ENCODE peak calls at places on chromosomes 4 and X, in nine cellular contexts. O is breast epithelium, W is esophagus squamous epithelium, D is transverse colon, G is uterus, N is A549, F is endothelial cell of umbilical vein, U is adrenal gland, Y is prostate gland. E is an unnamed sample.

GRCh38 chrX:14903891-14904290 is 30.7 kb downstream of the MOSPD2 start:
- DNase-seq in O (no peak), W (no peak), D (no peak), G (no peak), N (no peak), F (no peak), U (no peak), Y (no peak), E (no peak)

GRCh38 chr4:185734214-185734613 is 77.8 kb downstream of the SORBS2 start:
- DNase-seq in O (no peak), W (no peak), D (no peak), G (no peak), N (no peak), F (no peak), U (no peak), Y (no peak), E (no peak)

GRCh38 chr4:20658456-20658855 is 41.8 kb upstream of the PACRGL start:
- DNase-seq in O (no peak), W (no peak), D (no peak), G (no peak), N (no peak), F (no peak), U (no peak), Y (no peak), E (no peak)

GRCh38 chr4:150078996-150079581 is 844 bp downstream of the DCLK2 start:
- DNase-seq in O (no peak), W (no peak), D (peak), G (peak), N (peak), F (no peak), U (peak), Y (peak), E (peak)

GRCh38 chr4:169968999-169969398 is 57.2 kb downstream of the MFAP3L start:
- DNase-seq in O (no peak), W (no peak), D (no peak), G (no peak), N (peak), F (no peak), U (no peak), Y (no peak), E (no peak)

GRCh38 chr4:144578681-144579080 is 67.3 kb upstream of the HHIP start:
- DNase-seq in O (no peak), W (no peak), D (no peak), G (no peak), N (no peak), F (no peak), U (no peak), Y (no peak), E (no peak)

GRCh38 chr4:117771647-117772337 is 262.5 kb upstream of the NDST3 start:
- DNase-seq in O (no peak), W (no peak), D (no peak), G (no peak), N (no peak), F (no peak), U (no peak), Y (no peak), E (no peak)

GRCh38 chrX:21158678-21159077 is 215.5 kb upstream of the CNKSR2 start:
- DNase-seq in O (no peak), W (no peak), D (no peak), G (no peak), N (no peak), F (no peak), U (no peak), Y (no peak), E (no peak)

GRCh38 chr4:41990383-41991111 is at the start of gene SLC30A9:
- DNase-seq in O (peak), W (peak), D (peak), G (peak), N (peak), F (peak), U (peak), Y (peak), E (peak)

GRCh38 chr4:151694819-151695730 is 65.7 kb downstream of the GATB start:
- DNase-seq in O (no peak), W (no peak), D (no peak), G (no peak), N (no peak), F (no peak), U (no peak), Y (no peak), E (no peak)

GRCh38 chr4:158710814-158711213 is 12.4 kb downstream of the PPID start:
- DNase-seq in O (no peak), W (no peak), D (no peak), G (no peak), N (no peak), F (peak), U (no peak), Y (no peak), E (no peak)

GRCh38 chr4:1215347-1216075 is 33.4 kb downstream of the CTBP1 start:
- DNase-seq in O (no peak), W (no peak), D (peak), G (peak), N (no peak), F (no peak), U (no peak), Y (no peak), E (peak)

GRCh38 chr4:112975567-112976355 is 73.7 kb upstream of the ANK2 start:
- DNase-seq in O (no peak), W (no peak), D (no peak), G (no peak), N (no peak), F (no peak), U (no peak), Y (no peak), E (no peak)

GRCh38 chr4:95596676-95597075 is 47.9 kb upstream of the UNC5C start:
- DNase-seq in O (no peak), W (no peak), D (no peak), G (no peak), N (no peak), F (no peak), U (no peak), Y (no peak), E (no peak)

GRCh38 chr4:15238720-15239119 is 189.1 kb upstream of the C1QTNF7 start:
- DNase-seq in O (no peak), W (no peak), D (no peak), G (no peak), N (peak), F (peak), U (no peak), Y (no peak), E (peak)

GRCh38 chr4:41102360-41103092 is 111.8 kb downstream of the APBB2 start:
- DNase-seq in O (no peak), W (no peak), D (no peak), G (no peak), N (no peak), F (no peak), U (no peak), Y (no peak), E (no peak)

GRCh38 chrX:13126785-13127184 is 82.4 kb upstream of the FAM9C start:
- DNase-seq in O (no peak), W (no peak), D (no peak), G (no peak), N (no peak), F (no peak), U (no peak), Y (no peak), E (no peak)

GRCh38 chr4:125368684-125369083 is 53.9 kb downstream of the FAT4 start:
- DNase-seq in O (no peak), W (no peak), D (no peak), G (no peak), N (no peak), F (peak), U (no peak), Y (no peak), E (no peak)

GRCh38 chr4:183424109-183424751 is 20.2 kb upstream of the CDKN2AIP start:
- DNase-seq in O (no peak), W (no peak), D (peak), G (no peak), N (no peak), F (no peak), U (no peak), Y (no peak), E (no peak)

GRCh38 chrX:96455078-96455477 is 229.6 kb upstream of the DIAPH2 start:
- DNase-seq in O (no peak), W (no peak), D (no peak), G (no peak), N (no peak), F (no peak), U (no peak), Y (no peak), E (no peak)

DNA sequence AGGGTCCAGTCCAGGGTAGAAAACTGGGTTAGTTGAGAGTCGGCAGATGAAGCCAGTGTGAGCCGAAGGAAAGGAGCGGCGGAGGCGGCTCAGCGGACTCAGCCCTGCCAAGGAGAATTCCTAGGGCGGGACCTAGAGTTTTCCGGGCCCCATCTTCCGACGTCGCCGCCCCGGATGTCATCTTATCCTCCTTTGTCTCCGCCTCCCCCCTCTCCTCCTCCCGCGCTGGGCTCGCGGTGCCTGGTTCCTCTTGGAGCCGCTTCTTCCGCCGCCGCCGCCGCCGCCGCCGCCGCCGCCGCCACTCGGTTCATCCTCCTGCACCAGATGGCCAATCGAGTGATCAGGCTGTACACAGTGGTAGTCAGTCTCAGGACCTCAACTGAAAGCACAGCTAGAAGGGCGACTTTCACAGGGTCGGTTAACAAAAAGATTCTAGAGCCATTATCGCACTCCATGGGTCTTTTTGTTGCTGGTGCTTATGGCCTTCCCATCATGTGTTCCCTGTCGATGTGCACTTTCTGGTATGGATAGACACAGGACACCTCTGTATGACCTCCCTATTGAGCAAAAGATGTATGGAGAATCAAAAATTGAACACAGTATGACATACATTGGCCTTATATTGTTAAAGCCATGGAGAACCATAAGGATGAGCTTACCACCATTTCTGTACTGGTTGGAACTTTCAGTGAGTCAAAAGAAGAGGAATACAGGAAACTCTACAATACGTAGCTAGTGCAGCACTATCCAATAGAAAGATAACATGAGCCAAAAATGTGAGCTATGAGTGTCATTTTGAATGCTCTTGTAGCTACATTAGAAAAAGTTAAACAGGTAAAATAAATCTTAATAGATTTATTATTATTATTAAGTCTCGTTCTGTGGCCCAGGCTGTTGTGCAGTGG is 32.4 kb upstream of the THOC2 start:
- DNase-seq in O (peak), W (peak), D (peak), G (peak), N (peak), F (peak), U (peak), Y (peak), E (peak)
- H3K27ac ChIP-seq in O (peak), W (peak), D (peak), G (peak), N (peak), F (no peak), U (no peak), Y (peak), E (peak)

GRCh38 chrX:141989134-141989533 is 85.4 kb downstream of the MAGEC1 start:
- DNase-seq in O (no peak), W (no peak), D (no peak), G (no peak), N (no peak), F (no peak), U (no peak), Y (no peak), E (no peak)
- TF ChIP-seq POLR2A in O (no peak), W (no peak), D (no peak), G (no peak), N (no peak), F (no peak), U (no peak), Y (no peak), E (no peak)

DNA sequence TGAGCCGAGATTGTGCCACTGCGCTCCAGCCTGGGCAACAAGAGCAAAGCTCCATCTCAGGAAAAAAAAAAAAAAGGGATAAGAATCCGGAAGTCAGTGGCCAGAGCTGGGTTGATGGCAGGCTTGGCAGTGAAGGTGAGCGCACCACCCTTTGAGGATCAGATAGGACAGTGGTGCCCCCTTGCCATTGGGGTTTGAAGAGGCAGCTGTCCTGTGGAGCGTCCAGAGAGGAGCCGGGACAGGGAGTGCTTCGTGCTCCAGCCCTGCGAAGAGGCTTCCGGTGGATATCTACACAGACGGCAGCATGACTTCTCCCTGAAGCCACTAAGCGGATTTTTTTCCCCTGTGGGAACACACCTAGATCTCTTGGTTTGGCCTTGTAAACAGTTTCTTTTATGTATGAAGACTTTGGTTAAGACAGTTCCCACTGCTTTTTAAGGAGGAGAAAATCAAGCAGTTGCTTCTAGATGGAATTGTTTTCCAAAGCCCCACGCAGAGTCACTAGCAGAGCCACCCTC is 6.5 kb downstream of the TBC1D14 start:
- DNase-seq in O (no peak), W (no peak), D (peak), G (no peak), N (no peak), F (no peak), U (no peak), Y (no peak), E (no peak)
- H3K27ac ChIP-seq in O (peak), W (peak), D (peak), G (peak), N (peak), F (no peak), U (no peak), Y (no peak), E (no peak)

DNA sequence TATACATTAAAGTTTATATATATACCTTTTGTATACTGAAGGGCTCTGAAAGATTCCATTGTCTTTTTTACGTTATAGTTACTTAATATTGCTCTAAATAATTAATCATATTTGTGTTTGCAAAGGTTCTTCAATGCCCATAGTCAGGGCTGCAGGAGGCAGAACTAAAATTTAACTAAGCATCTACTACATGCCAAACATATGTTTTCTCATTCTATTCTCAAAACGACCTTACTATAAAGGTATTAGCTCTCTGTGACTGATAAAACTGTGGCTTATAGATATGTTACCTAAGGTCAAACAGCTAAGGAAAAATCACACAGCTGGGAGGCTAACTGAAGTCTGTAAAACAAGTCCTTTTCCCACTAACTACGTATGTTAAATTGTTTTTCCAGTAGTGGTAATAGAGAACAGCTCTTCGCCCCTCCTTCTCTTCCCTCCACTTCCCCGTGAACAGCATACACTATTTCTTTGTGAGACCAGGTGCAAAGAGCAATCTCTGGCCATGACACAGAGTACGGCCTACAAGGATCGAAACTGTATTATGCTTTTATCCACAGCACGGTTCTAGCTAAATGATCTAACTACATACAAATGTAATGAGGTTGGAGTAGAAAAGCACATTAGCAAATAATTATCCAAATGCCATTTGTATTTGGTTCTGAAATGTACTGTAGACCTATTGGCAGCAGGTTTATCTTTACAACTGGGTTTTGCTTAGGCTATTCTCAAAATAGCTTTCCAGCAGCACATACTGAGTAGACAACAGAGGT is 1.7 kb downstream of the CNOT6L start:
- DNase-seq in O (no peak), W (no peak), D (peak), G (no peak), N (no peak), F (no peak), U (no peak), Y (no peak), E (no peak)
- TF ChIP-seq POLR2A in O (no peak), W (no peak), D (peak), G (no peak), N (no peak), F (no peak), U (no peak), Y (no peak), E (no peak)

GRCh38 chr4:109233585-109233984 is 68.9 kb downstream of the COL25A1 start:
- DNase-seq in O (no peak), W (no peak), D (no peak), G (no peak), N (no peak), F (no peak), U (no peak), Y (no peak), E (no peak)
- H3K27ac ChIP-seq in O (no peak), W (no peak), D (no peak), G (no peak), N (no peak), F (no peak), U (no peak), Y (no peak), E (no peak)

DNA sequence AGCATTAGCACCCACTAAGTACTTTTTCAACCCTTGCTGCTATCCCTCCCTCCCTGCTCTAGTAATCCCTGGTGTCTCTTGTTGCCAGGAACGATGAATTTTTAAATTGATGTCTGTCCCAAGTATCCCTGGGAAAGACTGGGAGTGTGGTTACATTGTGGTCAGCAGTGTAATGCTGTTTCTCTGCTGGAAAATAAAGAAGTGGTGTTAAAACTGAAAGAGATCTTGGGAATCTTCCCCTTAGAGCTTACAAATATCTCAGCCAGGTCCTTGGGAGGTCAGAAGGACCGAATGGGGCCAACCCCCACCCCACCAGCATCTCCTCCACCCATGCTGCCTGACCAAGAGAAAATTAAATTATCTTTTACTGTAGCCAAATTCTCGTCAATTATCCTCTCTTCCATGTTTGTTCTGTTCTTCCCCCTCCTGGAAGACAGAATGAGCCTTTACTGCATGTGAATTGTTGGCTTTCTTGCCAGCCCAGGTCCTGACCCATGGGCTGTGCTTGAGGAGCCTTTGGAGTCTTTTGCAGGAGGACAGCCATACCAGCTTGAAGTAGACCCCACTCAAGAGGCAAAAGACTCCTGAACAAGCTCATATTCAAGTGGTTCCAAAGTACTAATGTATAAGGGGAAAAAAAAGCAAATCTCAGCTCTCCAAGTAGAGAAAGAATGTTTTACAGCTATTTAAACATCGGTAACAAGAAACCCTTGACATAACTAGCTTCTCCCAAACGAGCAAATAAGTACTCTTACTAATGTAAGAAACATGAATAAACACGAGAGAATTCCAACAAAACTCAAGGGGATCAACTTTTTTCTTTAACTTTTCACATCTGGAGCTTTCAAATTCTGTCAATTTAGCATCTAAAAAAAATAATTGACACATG is 174.8 kb upstream of the MXRA5 start:
- DNase-seq in O (no peak), W (no peak), D (no peak), G (no peak), N (no peak), F (no peak), U (no peak), Y (no peak), E (no peak)
- TF ChIP-seq POLR2A in O (no peak), W (no peak), D (no peak), G (no peak), N (no peak), F (no peak), U (no peak), Y (no peak), E (no peak)

GRCh38 chr4:8157944-8158709 is 486 bp downstream of the ABLIM2 start:
- DNase-seq in O (no peak), W (no peak), D (peak), G (peak), N (no peak), F (no peak), U (no peak), Y (no peak), E (no peak)

GRCh38 chr4:8155048-8155447 is 3.6 kb downstream of the ABLIM2 start:
- DNase-seq in O (no peak), W (no peak), D (no peak), G (no peak), N (no peak), F (no peak), U (no peak), Y (no peak), E (no peak)

GRCh38 chr4:8157496-8157895 is 1.1 kb downstream of the ABLIM2 start:
- DNase-seq in O (no peak), W (no peak), D (no peak), G (peak), N (no peak), F (no peak), U (peak), Y (no peak), E (no peak)

GRCh38 chr4:8156617-8157016 is 2.0 kb downstream of the ABLIM2 start:
- DNase-seq in O (no peak), W (no peak), D (no peak), G (no peak), N (no peak), F (no peak), U (peak), Y (no peak), E (no peak)

GRCh38 chr4:8155660-8156421 is 2.8 kb downstream of the ABLIM2 start:
- DNase-seq in O (no peak), W (no peak), D (no peak), G (no peak), N (no peak), F (no peak), U (no peak), Y (no peak), E (no peak)
- H3K27ac ChIP-seq in O (no peak), W (no peak), D (no peak), G (no peak), N (no peak), F (no peak), U (no peak), Y (no peak), E (no peak)

GRCh38 chr4:67699603-67700002 is 1.4 kb downstream of the UBA6 start:
- DNase-seq in O (no peak), W (no peak), D (no peak), G (no peak), N (no peak), F (no peak), U (no peak), Y (no peak), E (no peak)

GRCh38 chr4:67700119-67700873 is 659 bp downstream of the UBA6 start:
- DNase-seq in O (peak), W (no peak), D (no peak), G (no peak), N (no peak), F (no peak), U (no peak), Y (no peak), E (no peak)

GRCh38 chr4:67702166-67702565 is 1.2 kb upstream of the UBA6 start:
- DNase-seq in O (no peak), W (no peak), D (no peak), G (no peak), N (no peak), F (no peak), U (no peak), Y (no peak), E (no peak)

GRCh38 chr4:67697860-67698655 is 2.9 kb downstream of the UBA6 start:
- DNase-seq in O (no peak), W (no peak), D (no peak), G (no peak), N (no peak), F (no peak), U (no peak), Y (no peak), E (no peak)

GRCh38 chr4:67700874-67701850 is at the start of gene UBA6:
- DNase-seq in O (peak), W (peak), D (peak), G (peak), N (peak), F (peak), U (peak), Y (peak), E (peak)
- TF ChIP-seq POLR2A in O (no peak), W (no peak), D (peak), G (peak), N (peak), F (peak), U (peak), Y (peak), E (no peak)

E was measured in testis.